ENCODE peak calls at places on chromosomes 13 and 19, in nine cellular contexts. T is K562, S is GM23248, F is GM23338, K is PC-3, R is neural progenitor cell, V is mammary epithelial cell, I is endothelial cell of umbilical vein, E is HepG2. N is an unnamed sample.

GRCh38 chr19:6577410-6578125 is 13.4 kb downstream of the CD70 start:
- DNase-seq in S (no peak), K (no peak), I (peak; percentile 12), F (no peak), E (no peak), T (peak; percentile 57), V (peak; percentile 82), R (no peak), N (peak; percentile 91)

GRCh38 chr19:58228584-58229254 is at the start of gene ZNF544:
- DNase-seq in V (peak; percentile 79), R (peak; percentile 82), I (peak; percentile 84), E (peak; percentile 45), F (peak; percentile 89), T (peak; percentile 84), S (peak; percentile 91), K (peak; percentile 80), N (peak; percentile 73)

GRCh38 chr13:48446454-48446853 is 33.5 kb upstream of the LPAR6 start:
- DNase-seq in F (no peak), R (no peak), E (no peak), I (peak; percentile 91), T (no peak), S (peak; percentile 80), V (peak; percentile 62), K (peak; percentile 68), N (no peak)

GRCh38 chr13:24146961-24147569 is 13.5 kb upstream of the SPATA13 start:
- DNase-seq in K (no peak), R (no peak), E (no peak), V (no peak), F (no peak), I (no peak), T (no peak), S (peak; percentile 12), N (no peak)

GRCh38 chr13:26220575-26220974 is 1.5 kb downstream of the RNF6 start:
- DNase-seq in K (peak; percentile 49), E (no peak), R (no peak), F (no peak), I (peak; percentile 14), S (peak; percentile 75), T (peak; percentile 38), V (peak; percentile 68), N (no peak)

GRCh38 chr19:49481020-49481683 is 6.3 kb upstream of the RPL13A start:
- DNase-seq in E (no peak), S (no peak), F (no peak), T (no peak), R (no peak), I (no peak), K (no peak), V (no peak), N (no peak)

GRCh38 chr13:25489238-25489637 is 117.5 kb downstream of the ATP8A2 start:
- DNase-seq in I (no peak), K (no peak), F (peak; percentile 28), E (no peak), V (no peak), R (peak; percentile 14), T (peak; percentile 6), S (peak; percentile 4), N (no peak)

GRCh38 chr13:35978607-35979316 is 152.4 kb downstream of the DCLK1 start:
- DNase-seq in I (peak; percentile 78), V (peak; percentile 49), T (peak; percentile 47), K (peak; percentile 72), R (peak; percentile 46), E (peak; percentile 42), F (peak; percentile 80), S (peak; percentile 69), N (peak; percentile 27)

GRCh38 chr19:31937983-31938382 is 407.4 kb upstream of the ZNF507 start:
- DNase-seq in I (no peak), V (no peak), K (no peak), F (no peak), R (no peak), S (no peak), T (no peak), E (no peak), N (no peak)

GRCh38 chr19:23887642-23888041 is 27.0 kb upstream of the ZNF726 start:
- DNase-seq in K (peak; percentile 20), T (no peak), I (no peak), E (peak; percentile 69), F (no peak), R (no peak), S (no peak), V (peak; percentile 25), N (no peak)

GRCh38 chr19:55443045-55443823 is at the start of gene SHISA7:
- DNase-seq in F (peak; percentile 69), T (no peak), E (no peak), I (no peak), R (peak; percentile 48), V (no peak), S (peak; percentile 30), K (peak; percentile 23), N (peak; percentile 51)

GRCh38 chr13:32229443-32229842 is 85.7 kb downstream of the ZAR1L start:
- DNase-seq in V (no peak), F (no peak), R (no peak), E (no peak), K (no peak), I (no peak), T (no peak), S (no peak), N (no peak)

DNA sequence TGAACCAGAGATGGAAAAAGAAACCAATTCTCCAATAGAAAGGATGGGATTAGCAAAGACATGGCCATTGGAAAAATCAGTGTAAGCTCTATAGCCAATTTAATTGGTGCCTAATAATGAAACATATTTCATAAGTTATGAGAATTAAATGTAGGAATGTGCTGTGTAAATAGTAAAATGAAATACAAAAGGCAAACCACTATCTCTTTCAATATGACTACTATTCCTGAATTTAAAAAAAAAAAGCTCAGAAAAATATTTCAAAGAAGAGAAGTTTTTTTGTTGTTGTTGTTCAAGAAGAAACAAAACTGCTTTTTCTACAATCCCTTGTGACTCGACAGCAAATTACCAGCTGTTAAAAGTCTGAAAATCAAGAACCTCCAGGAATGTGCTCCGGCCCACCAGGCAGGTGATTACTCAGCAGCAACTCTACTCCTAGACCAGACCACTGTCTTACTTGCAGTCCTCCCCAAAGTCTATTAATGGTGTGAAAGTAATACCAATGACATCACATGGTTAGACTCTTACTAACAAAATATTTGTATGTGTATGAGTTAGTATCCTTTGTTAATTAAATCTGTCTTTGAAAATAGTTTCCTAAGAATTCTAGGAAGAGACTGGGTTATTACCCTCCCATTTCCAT is 362.3 kb downstream of the KCTD12 start:
- DNase-seq in E (no peak), T (no peak), K (no peak), I (no peak), R (no peak), F (no peak), S (no peak), V (no peak), N (no peak)
- H3K4me2 ChIP-seq in E (no peak overlapping the region), T (no peak overlapping the region), K (no peak overlapping the region), I (no peak overlapping the region), R (no peak overlapping the region), F (no peak overlapping the region), S (no peak overlapping the region), V (no peak overlapping the region), N (no peak overlapping the region)

GRCh38 chr19:1757468-1758230 is 4.3 kb downstream of the ONECUT3 start:
- DNase-seq in E (no peak), I (no peak), S (no peak), R (peak; percentile 63), F (no peak), K (no peak), V (no peak), T (no peak), N (no peak)

GRCh38 chr19:1754651-1755466 is 1.6 kb downstream of the ONECUT3 start:
- DNase-seq in V (peak; percentile 51), R (peak; percentile 70), F (peak; percentile 53), E (no peak), I (no peak), S (no peak), K (peak; percentile 34), T (peak; percentile 61), N (no peak)

GRCh38 chr19:1756705-1757445 is 3.6 kb downstream of the ONECUT3 start:
- DNase-seq in I (no peak), K (no peak), T (no peak), V (no peak), F (no peak), S (no peak), R (no peak), E (no peak), N (no peak)

GRCh38 chr19:1755467-1756155 is 2.3 kb downstream of the ONECUT3 start:
- DNase-seq in F (no peak), R (peak; percentile 56), T (no peak), I (no peak), V (no peak), E (no peak), S (no peak), K (no peak), N (no peak)

GRCh38 chr19:1756264-1756663 is 3.0 kb downstream of the ONECUT3 start:
- DNase-seq in I (no peak), R (no peak), F (no peak), S (no peak), T (no peak), E (no peak), V (no peak), K (peak; percentile 42), N (no peak)
- TF ChIP-seq EZH2 in I (no peak), R (no peak), F (peak; percentile 83), S (peak; percentile 21), T (no peak), E (no peak), V (no peak), K (no peak), N (no peak)

GRCh38 chr19:13838071-13838942 is 38.6 kb upstream of the NANOS3 start:
- DNase-seq in S (peak; percentile 21), E (no peak), V (no peak), F (no peak), R (no peak), K (no peak), I (no peak), T (no peak), N (no peak)

GRCh38 chr19:13839938-13840750 is 36.8 kb upstream of the NANOS3 start:
- DNase-seq in V (peak; percentile 80), F (no peak), T (no peak), I (peak; percentile 47), R (no peak), S (peak; percentile 94), K (peak; percentile 95), E (no peak), N (no peak)

GRCh38 chr19:13839193-13839937 is 37.6 kb upstream of the NANOS3 start:
- DNase-seq in F (peak; percentile 78), E (no peak), I (peak; percentile 87), T (peak; percentile 89), R (peak; percentile 44), S (peak; percentile 94), V (peak; percentile 83), K (peak; percentile 94), N (no peak)

GRCh38 chr19:13840751-13841338 is 36.1 kb upstream of the NANOS3 start:
- DNase-seq in R (no peak), K (no peak), V (no peak), E (no peak), I (no peak), T (no peak), F (no peak), S (no peak), N (no peak)

DNA sequence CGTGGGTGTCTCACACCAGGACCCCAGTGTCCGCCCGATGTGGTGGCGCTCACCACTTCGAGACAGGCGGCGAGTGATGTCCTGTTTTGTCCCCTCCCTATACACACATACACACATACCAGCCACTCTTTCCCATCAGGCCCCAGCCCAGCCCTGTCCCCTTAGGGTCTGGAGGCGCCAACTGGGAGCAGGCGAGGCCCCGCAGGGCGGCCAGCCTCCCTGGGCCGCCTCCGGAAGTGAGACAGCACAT is 38.1 kb upstream of the NANOS3 start:
- DNase-seq in E (no peak), S (no peak), F (no peak), I (no peak), V (no peak), K (no peak), R (no peak), T (peak; percentile 92), N (no peak)
- H3K4me2 ChIP-seq in E (no peak overlapping the region), S (peak overlapping the region; percentile 91), F (peak overlapping the region; percentile 64), I (peak overlapping the region; percentile 73), V (peak overlapping the region; percentile 78), K (peak overlapping the region; percentile 94), R (no peak overlapping the region), T (peak overlapping the region; percentile 92), N (no peak overlapping the region)

GRCh38 chr19:8846819-8847218 is 14.6 kb downstream of the MBD3L1 start:
- DNase-seq in I (no peak), T (no peak), K (no peak), V (no peak), E (no peak), F (no peak), S (no peak), R (no peak), N (no peak)
- TF ChIP-seq EZH2 in I (no peak), T (no peak), K (no peak), V (no peak), E (no peak), F (no peak), S (no peak), R (no peak), N (no peak)